ENCODE peak calls at places on chromosome 20, in nine cellular contexts. One of them, this sample, is unnamed.

GRCh38 chr20:50679753-50680105 is 11.6 kb downstream of the RIPOR3 start:
- DNase-seq in M059J: no peak
- DNase-seq in fibroblast of mammary gland: no peak
- DNase-seq in psoas muscle: no peak
- DNase-seq in head of caudate nucleus: no peak
- DNase-seq in AG04450: no peak
- DNase-seq in SW 1271: no peak
- DNase-seq in HS-5: no peak
- DNase-seq in hypothalamus: no peak
- DNase-seq in this sample: no peak

GRCh38 chr20:57388953-57389694 is 2.1 kb upstream of the RBM38 start:
- DNase-seq in HS-5: no peak
- DNase-seq in hypothalamus: peak
- DNase-seq in psoas muscle: peak
- DNase-seq in M059J: peak
- DNase-seq in AG04450: no peak
- DNase-seq in fibroblast of mammary gland: peak
- DNase-seq in SW 1271: no peak
- DNase-seq in head of caudate nucleus: peak
- DNase-seq in this sample: no peak

GRCh38 chr20:9555781-9556180 is 41.4 kb downstream of the LAMP5 start:
- DNase-seq in M059J: peak
- DNase-seq in fibroblast of mammary gland: peak
- DNase-seq in SW 1271: no peak
- DNase-seq in HS-5: peak
- DNase-seq in psoas muscle: no peak
- DNase-seq in AG04450: no peak
- DNase-seq in hypothalamus: no peak
- DNase-seq in head of caudate nucleus: no peak
- DNase-seq in this sample: no peak

GRCh38 chr20:18537651-18538050 is 29.6 kb upstream of the SMIM26 start:
- DNase-seq in M059J: peak
- DNase-seq in fibroblast of mammary gland: peak
- DNase-seq in HS-5: no peak
- DNase-seq in hypothalamus: no peak
- DNase-seq in psoas muscle: no peak
- DNase-seq in AG04450: no peak
- DNase-seq in head of caudate nucleus: no peak
- DNase-seq in SW 1271: no peak
- DNase-seq in this sample: no peak

GRCh38 chr20:50198211-50198666 is 7.6 kb downstream of the CEBPB start:
- DNase-seq in M059J: no peak
- DNase-seq in head of caudate nucleus: no peak
- DNase-seq in hypothalamus: no peak
- DNase-seq in psoas muscle: no peak
- DNase-seq in fibroblast of mammary gland: no peak
- DNase-seq in AG04450: no peak
- DNase-seq in HS-5: no peak
- DNase-seq in SW 1271: no peak
- DNase-seq in this sample: no peak

GRCh38 chr20:56237337-56237736 is 11.2 kb upstream of the MC3R start:
- DNase-seq in psoas muscle: no peak
- DNase-seq in SW 1271: no peak
- DNase-seq in head of caudate nucleus: no peak
- DNase-seq in fibroblast of mammary gland: no peak
- DNase-seq in hypothalamus: no peak
- DNase-seq in HS-5: no peak
- DNase-seq in M059J: no peak
- DNase-seq in AG04450: no peak
- DNase-seq in this sample: no peak

GRCh38 chr20:4297141-4297826 is 281.9 kb upstream of the RNF24 start:
- DNase-seq in fibroblast of mammary gland: peak
- DNase-seq in hypothalamus: no peak
- DNase-seq in M059J: peak
- DNase-seq in psoas muscle: peak
- DNase-seq in AG04450: no peak
- DNase-seq in SW 1271: no peak
- DNase-seq in HS-5: no peak
- DNase-seq in head of caudate nucleus: no peak
- DNase-seq in this sample: no peak

GRCh38 chr20:63520594-63520938 is at the start of gene PPDPF:
- DNase-seq in M059J: peak
- DNase-seq in head of caudate nucleus: peak
- DNase-seq in AG04450: peak
- DNase-seq in fibroblast of mammary gland: peak
- DNase-seq in psoas muscle: peak
- DNase-seq in hypothalamus: peak
- DNase-seq in SW 1271: no peak
- DNase-seq in HS-5: no peak
- DNase-seq in this sample: no peak

GRCh38 chr20:37518606-37519507 is 2.2 kb upstream of the NNAT start:
- DNase-seq in AG04450: no peak
- DNase-seq in head of caudate nucleus: no peak
- DNase-seq in SW 1271: no peak
- DNase-seq in psoas muscle: no peak
- DNase-seq in fibroblast of mammary gland: no peak
- DNase-seq in M059J: no peak
- DNase-seq in HS-5: no peak
- DNase-seq in hypothalamus: peak
- DNase-seq in this sample: no peak

GRCh38 chr20:51729771-51730170 is 38.4 kb downstream of the ATP9A start:
- DNase-seq in HS-5: no peak
- DNase-seq in hypothalamus: no peak
- DNase-seq in psoas muscle: no peak
- DNase-seq in SW 1271: no peak
- DNase-seq in M059J: no peak
- DNase-seq in fibroblast of mammary gland: no peak
- DNase-seq in head of caudate nucleus: no peak
- DNase-seq in AG04450: no peak
- DNase-seq in this sample: no peak

GRCh38 chr20:12030470-12030869 is 112.8 kb downstream of the BTBD3 start:
- DNase-seq in AG04450: no peak
- DNase-seq in hypothalamus: no peak
- DNase-seq in M059J: no peak
- DNase-seq in psoas muscle: no peak
- DNase-seq in HS-5: no peak
- DNase-seq in head of caudate nucleus: no peak
- DNase-seq in fibroblast of mammary gland: no peak
- DNase-seq in SW 1271: no peak
- DNase-seq in this sample: no peak

GRCh38 chr20:24002896-24003295 is 14.3 kb upstream of the GGTLC1 start:
- DNase-seq in SW 1271: no peak
- DNase-seq in HS-5: no peak
- DNase-seq in M059J: no peak
- DNase-seq in fibroblast of mammary gland: no peak
- DNase-seq in head of caudate nucleus: no peak
- DNase-seq in psoas muscle: no peak
- DNase-seq in hypothalamus: no peak
- DNase-seq in AG04450: no peak
- DNase-seq in this sample: no peak

GRCh38 chr20:1033751-1034419 is 31.8 kb upstream of the RSPO4 start:
- DNase-seq in AG04450: no peak
- DNase-seq in head of caudate nucleus: no peak
- DNase-seq in hypothalamus: no peak
- DNase-seq in M059J: peak
- DNase-seq in SW 1271: no peak
- DNase-seq in psoas muscle: no peak
- DNase-seq in HS-5: no peak
- DNase-seq in fibroblast of mammary gland: no peak
- DNase-seq in this sample: no peak

GRCh38 chr20:62905536-62906117 is 20.7 kb downstream of the DIDO1 start:
- DNase-seq in fibroblast of mammary gland: no peak
- DNase-seq in SW 1271: no peak
- DNase-seq in HS-5: no peak
- DNase-seq in hypothalamus: no peak
- DNase-seq in head of caudate nucleus: no peak
- DNase-seq in psoas muscle: no peak
- DNase-seq in M059J: no peak
- DNase-seq in AG04450: no peak
- DNase-seq in this sample: no peak

This sample was measured in HFF-Myc.